ENCODE peak calls at places on chromosomes 16 and 17, in seven cellular contexts. One of them, this sample, is unnamed. For H3K4me1, the result is how much of the 10 kb centered on the place peaks cover.

GRCh38 chr17:7588553-7589203 is 1.2 kb downstream of the SOX15 start:
- DNase-seq in thoracic aorta: no peak
- DNase-seq in tibial nerve: no peak
- DNase-seq in testis: no peak
- DNase-seq in heart left ventricle: no peak
- DNase-seq in colonic mucosa: no peak
- DNase-seq in GM12878: no peak
- DNase-seq in this sample: no peak

GRCh38 chr16:6019490-6019991 is 921.9 kb upstream of the EEF2KMT start:
- DNase-seq in thoracic aorta: no peak
- DNase-seq in heart left ventricle: peak
- DNase-seq in GM12878: no peak
- DNase-seq in tibial nerve: no peak
- DNase-seq in testis: no peak
- DNase-seq in colonic mucosa: no peak
- DNase-seq in this sample: no peak

GRCh38 chr17:30337393-30337999 is 3.6 kb upstream of the TMIGD1 start:
- DNase-seq in heart left ventricle: no peak
- DNase-seq in colonic mucosa: no peak
- DNase-seq in GM12878: no peak
- DNase-seq in testis: no peak
- DNase-seq in thoracic aorta: no peak
- DNase-seq in tibial nerve: no peak
- DNase-seq in this sample: no peak

GRCh38 chr16:3587547-3588110 is 10.4 kb upstream of the NLRC3 start:
- DNase-seq in testis: no peak
- DNase-seq in tibial nerve: no peak
- DNase-seq in colonic mucosa: no peak
- DNase-seq in GM12878: no peak
- DNase-seq in heart left ventricle: no peak
- DNase-seq in thoracic aorta: no peak
- DNase-seq in this sample: no peak

GRCh38 chr16:22109258-22109898 is 17.0 kb downstream of the VWA3A start:
- DNase-seq in heart left ventricle: no peak
- DNase-seq in colonic mucosa: no peak
- DNase-seq in GM12878: no peak
- DNase-seq in tibial nerve: no peak
- DNase-seq in testis: no peak
- DNase-seq in thoracic aorta: no peak
- DNase-seq in this sample: no peak

GRCh38 chr17:11889266-11889665 is 108.0 kb downstream of the ZNF18 start:
- DNase-seq in tibial nerve: no peak
- DNase-seq in thoracic aorta: no peak
- DNase-seq in heart left ventricle: no peak
- DNase-seq in testis: no peak
- DNase-seq in GM12878: no peak
- DNase-seq in colonic mucosa: no peak
- DNase-seq in this sample: no peak

GRCh38 chr16:47774661-47775060 is 313.5 kb downstream of the PHKB start:
- DNase-seq in tibial nerve: no peak
- DNase-seq in testis: no peak
- DNase-seq in colonic mucosa: peak
- DNase-seq in GM12878: no peak
- DNase-seq in heart left ventricle: no peak
- DNase-seq in thoracic aorta: no peak
- DNase-seq in this sample: no peak

GRCh38 chr17:19904412-19904811 is 36.7 kb upstream of the ULK2 start:
- DNase-seq in heart left ventricle: no peak
- DNase-seq in tibial nerve: no peak
- DNase-seq in testis: no peak
- DNase-seq in colonic mucosa: no peak
- DNase-seq in GM12878: no peak
- DNase-seq in thoracic aorta: no peak
- DNase-seq in this sample: no peak

GRCh38 chr16:88347656-88348376 is 34.9 kb upstream of the ZNF469 start:
- DNase-seq in colonic mucosa: no peak
- DNase-seq in thoracic aorta: no peak
- DNase-seq in tibial nerve: no peak
- DNase-seq in testis: no peak
- DNase-seq in GM12878: no peak
- DNase-seq in heart left ventricle: peak
- DNase-seq in this sample: no peak

GRCh38 chr17:63185420-63185819 is 219.4 kb downstream of the TANC2 start:
- DNase-seq in colonic mucosa: no peak
- DNase-seq in thoracic aorta: no peak
- DNase-seq in heart left ventricle: no peak
- DNase-seq in GM12878: no peak
- DNase-seq in tibial nerve: no peak
- DNase-seq in testis: no peak
- DNase-seq in this sample: no peak

GRCh38 chr16:9139965-9140364 is 48.5 kb downstream of the HAPSTR1 start:
- DNase-seq in heart left ventricle: peak
- DNase-seq in GM12878: no peak
- DNase-seq in tibial nerve: no peak
- DNase-seq in colonic mucosa: no peak
- DNase-seq in testis: peak
- DNase-seq in thoracic aorta: no peak
- DNase-seq in this sample: no peak

GRCh38 chr16:78770353-78771091 is 671.1 kb downstream of the WWOX start:
- DNase-seq in testis: peak
- DNase-seq in GM12878: no peak
- DNase-seq in colonic mucosa: peak
- DNase-seq in heart left ventricle: peak
- DNase-seq in thoracic aorta: peak
- DNase-seq in tibial nerve: peak
- DNase-seq in this sample: peak

GRCh38 chr16:51938861-51939260 is 608.1 kb downstream of the TOX3 start:
- DNase-seq in GM12878: no peak
- DNase-seq in testis: no peak
- DNase-seq in heart left ventricle: no peak
- DNase-seq in tibial nerve: no peak
- DNase-seq in thoracic aorta: no peak
- DNase-seq in colonic mucosa: no peak
- DNase-seq in this sample: no peak

GRCh38 chr17:43665387-43666101 is 3.8 kb upstream of the MEOX1 start:
- DNase-seq in heart left ventricle: peak
- DNase-seq in tibial nerve: no peak
- DNase-seq in thoracic aorta: no peak
- DNase-seq in GM12878: no peak
- DNase-seq in testis: no peak
- DNase-seq in colonic mucosa: no peak
- DNase-seq in this sample: no peak

GRCh38 chr17:17837966-17838962 is 1.5 kb upstream of the SREBF1 start:
- DNase-seq in tibial nerve: peak
- DNase-seq in heart left ventricle: no peak
- DNase-seq in testis: peak
- DNase-seq in GM12878: no peak
- DNase-seq in thoracic aorta: no peak
- DNase-seq in colonic mucosa: peak
- DNase-seq in this sample: peak

GRCh38 chr16:75908718-75909117 is 182.4 kb upstream of the CPHXL start:
- DNase-seq in GM12878: no peak
- DNase-seq in testis: no peak
- DNase-seq in colonic mucosa: no peak
- DNase-seq in thoracic aorta: no peak
- DNase-seq in tibial nerve: no peak
- DNase-seq in heart left ventricle: no peak
- DNase-seq in this sample: no peak

GRCh38 chr16:53744449-53744848 is 40.5 kb downstream of the FTO start:
- DNase-seq in thoracic aorta: no peak
- DNase-seq in heart left ventricle: no peak
- DNase-seq in testis: no peak
- DNase-seq in colonic mucosa: no peak
- DNase-seq in tibial nerve: no peak
- DNase-seq in GM12878: no peak
- DNase-seq in this sample: no peak

GRCh38 chr16:76946879-76947278 is 244.1 kb upstream of the MON1B start:
- DNase-seq in GM12878: no peak
- DNase-seq in thoracic aorta: no peak
- DNase-seq in colonic mucosa: no peak
- DNase-seq in testis: peak
- DNase-seq in tibial nerve: no peak
- DNase-seq in heart left ventricle: no peak
- DNase-seq in this sample: peak

GRCh38 chr16:73418746-73419145 is 370.8 kb upstream of the ZFHX3 start:
- DNase-seq in thoracic aorta: no peak
- DNase-seq in testis: no peak
- DNase-seq in colonic mucosa: no peak
- DNase-seq in tibial nerve: no peak
- DNase-seq in heart left ventricle: no peak
- DNase-seq in GM12878: no peak
- DNase-seq in this sample: no peak

GRCh38 chr17:76725580-76726230 is 701 bp downstream of the JMJD6 start:
- DNase-seq in testis: peak
- DNase-seq in GM12878: no peak
- DNase-seq in tibial nerve: peak
- DNase-seq in thoracic aorta: peak
- DNase-seq in heart left ventricle: peak
- DNase-seq in colonic mucosa: peak
- DNase-seq in this sample: peak

GRCh38 chr17:68734911-68735310 is 133.7 kb upstream of the FAM20A start:
- DNase-seq in testis: no peak
- DNase-seq in tibial nerve: no peak
- DNase-seq in heart left ventricle: no peak
- DNase-seq in GM12878: no peak
- DNase-seq in thoracic aorta: no peak
- DNase-seq in colonic mucosa: no peak
- DNase-seq in this sample: no peak

GRCh38 chr16:85171004-85171808 is 58.9 kb upstream of the CIBAR2 start:
- DNase-seq in colonic mucosa: no peak
- DNase-seq in testis: no peak
- DNase-seq in heart left ventricle: peak
- DNase-seq in GM12878: no peak
- DNase-seq in thoracic aorta: no peak
- DNase-seq in tibial nerve: no peak
- DNase-seq in this sample: no peak

GRCh38 chr17:49038544-49038943 is 41.4 kb downstream of the IGF2BP1 start:
- DNase-seq in heart left ventricle: no peak
- DNase-seq in thoracic aorta: no peak
- DNase-seq in testis: no peak
- DNase-seq in colonic mucosa: no peak
- DNase-seq in GM12878: no peak
- DNase-seq in tibial nerve: no peak
- DNase-seq in this sample: no peak
- H3K4me3 ChIP-seq in heart left ventricle: no peak
- H3K4me3 ChIP-seq in thoracic aorta: no peak
- H3K4me3 ChIP-seq in testis: no peak
- H3K4me3 ChIP-seq in colonic mucosa: no peak
- H3K4me3 ChIP-seq in GM12878: no peak
- H3K4me3 ChIP-seq in tibial nerve: no peak
- H3K4me3 ChIP-seq in this sample: no peak

GRCh38 chr17:67015001-67015400 is 29.4 kb upstream of the CACNG1 start:
- DNase-seq in testis: no peak
- DNase-seq in heart left ventricle: no peak
- DNase-seq in colonic mucosa: no peak
- DNase-seq in thoracic aorta: no peak
- DNase-seq in GM12878: no peak
- DNase-seq in tibial nerve: no peak
- DNase-seq in this sample: no peak
- H3K4me1 ChIP-seq in testis: under half
- H3K4me1 ChIP-seq in heart left ventricle: under half
- H3K4me1 ChIP-seq in colonic mucosa: under half
- H3K4me1 ChIP-seq in thoracic aorta: under half
- H3K4me1 ChIP-seq in GM12878: under half
- H3K4me1 ChIP-seq in tibial nerve: under half
- H3K4me1 ChIP-seq in this sample: under half

GRCh38 chr17:14902803-14903202 is 362.3 kb downstream of the PMP22 start:
- DNase-seq in colonic mucosa: no peak
- DNase-seq in thoracic aorta: no peak
- DNase-seq in heart left ventricle: no peak
- DNase-seq in GM12878: no peak
- DNase-seq in tibial nerve: no peak
- DNase-seq in testis: no peak
- DNase-seq in this sample: no peak
- H3K4me3 ChIP-seq in colonic mucosa: no peak
- H3K4me3 ChIP-seq in thoracic aorta: no peak
- H3K4me3 ChIP-seq in heart left ventricle: no peak
- H3K4me3 ChIP-seq in GM12878: no peak
- H3K4me3 ChIP-seq in tibial nerve: no peak
- H3K4me3 ChIP-seq in testis: no peak
- H3K4me3 ChIP-seq in this sample: no peak

GRCh38 chr17:83079766-83080616 is 582 bp downstream of the METRNL start:
- DNase-seq in heart left ventricle: no peak
- DNase-seq in tibial nerve: no peak
- DNase-seq in GM12878: no peak
- DNase-seq in colonic mucosa: no peak
- DNase-seq in testis: no peak
- DNase-seq in thoracic aorta: no peak
- DNase-seq in this sample: no peak

GRCh38 chr17:83081561-83082201 is 2.3 kb downstream of the METRNL start:
- DNase-seq in heart left ventricle: no peak
- DNase-seq in colonic mucosa: peak
- DNase-seq in GM12878: no peak
- DNase-seq in thoracic aorta: no peak
- DNase-seq in testis: peak
- DNase-seq in tibial nerve: peak
- DNase-seq in this sample: no peak

GRCh38 chr17:83079340-83079747 is at the start of gene METRNL:
- DNase-seq in thoracic aorta: no peak
- DNase-seq in tibial nerve: no peak
- DNase-seq in colonic mucosa: peak
- DNase-seq in GM12878: no peak
- DNase-seq in heart left ventricle: peak
- DNase-seq in testis: peak
- DNase-seq in this sample: peak

GRCh38 chr17:83082435-83082834 is 3.0 kb downstream of the METRNL start:
- DNase-seq in testis: no peak
- DNase-seq in GM12878: no peak
- DNase-seq in thoracic aorta: no peak
- DNase-seq in tibial nerve: no peak
- DNase-seq in heart left ventricle: no peak
- DNase-seq in colonic mucosa: no peak
- DNase-seq in this sample: no peak

DNA sequence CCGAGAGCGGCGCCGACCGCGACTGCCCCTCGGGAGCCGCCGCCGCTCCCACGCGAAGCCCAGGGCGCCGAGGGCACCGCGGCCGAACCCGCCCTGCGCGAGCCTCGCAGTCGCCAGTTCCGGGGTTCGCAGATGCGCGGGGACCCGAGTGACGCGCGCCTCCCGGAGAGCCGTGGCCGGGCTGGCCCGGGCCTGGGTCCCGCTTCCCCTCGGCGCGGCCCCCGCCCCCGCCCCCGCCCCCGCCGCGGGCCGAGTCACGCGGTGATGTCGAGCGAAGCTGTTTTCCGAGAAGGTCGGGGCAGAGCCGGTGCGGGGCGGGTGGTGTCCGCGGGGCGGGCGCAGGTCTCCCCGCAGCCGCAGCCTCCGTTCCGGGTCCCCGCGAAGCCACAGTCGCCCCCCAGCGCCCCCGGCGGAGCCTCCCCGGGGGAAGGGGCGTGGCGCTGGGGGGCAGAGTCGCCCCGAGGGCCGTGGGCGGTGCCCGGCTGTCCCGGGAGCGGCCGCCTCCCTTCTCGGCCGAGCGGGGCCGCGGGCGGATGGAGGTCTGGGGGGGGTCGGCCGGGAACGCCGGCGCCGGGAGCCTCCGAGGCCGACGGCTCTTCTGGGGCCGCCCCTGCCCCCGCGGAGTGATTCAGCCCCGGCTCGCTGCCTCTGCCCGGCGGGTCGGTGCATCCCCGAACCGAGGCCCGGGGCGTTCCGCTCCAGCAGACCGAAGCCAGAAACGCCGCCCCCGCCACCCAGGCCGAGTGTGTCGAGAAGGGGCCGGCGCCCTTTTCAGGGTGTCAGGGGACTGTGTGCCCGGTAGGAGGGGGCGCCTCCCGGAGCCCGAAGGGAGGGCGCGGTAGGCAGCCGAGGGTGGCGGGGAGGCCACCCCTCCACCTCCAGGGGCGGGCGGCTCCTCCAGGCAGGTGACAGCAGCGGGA is 1.5 kb downstream of the METRNL start:
- DNase-seq in GM12878: no peak
- DNase-seq in thoracic aorta: no peak
- DNase-seq in tibial nerve: no peak
- DNase-seq in heart left ventricle: peak
- DNase-seq in colonic mucosa: peak
- DNase-seq in testis: no peak
- DNase-seq in this sample: no peak
- H3K4me1 ChIP-seq in GM12878: under half
- H3K4me1 ChIP-seq in thoracic aorta: under half
- H3K4me1 ChIP-seq in tibial nerve: half or more
- H3K4me1 ChIP-seq in heart left ventricle: half or more
- H3K4me1 ChIP-seq in colonic mucosa: under half
- H3K4me1 ChIP-seq in testis: under half
- H3K4me1 ChIP-seq in this sample: under half